ENCODE peak calls at places on chromosome 3, in seven cellular contexts. P is SK-N-SH, D is HCT116, U is H1, V is HepG2, L is K562, I is GM12878. F is an unnamed sample.
A peak's percentile ranks its signal among the peaks of the same experiment; 100 is the strongest.

GRCh38 chr3:183015185-183015584 is 34.8 kb upstream of the DCUN1D1 start:
- DNase-seq in P (no peak), D (no peak), U (no peak), V (no peak), L (no peak), I (no peak), F (no peak)

GRCh38 chr3:141465221-141465620 is 21.6 kb upstream of the RASA2 start:
- DNase-seq in P (peak; percentile 24), D (no peak), U (no peak), V (no peak), L (no peak), I (no peak), F (peak; percentile 28)

GRCh38 chr3:514206-514605 is 317.6 kb downstream of the CHL1 start:
- DNase-seq in P (no peak), D (no peak), U (no peak), V (no peak), L (no peak), I (no peak), F (no peak)

GRCh38 chr3:139248593-139249255 is 95.1 kb upstream of the MRPS22 start:
- DNase-seq in P (no peak), D (no peak), U (no peak), V (no peak), L (no peak), I (no peak), F (no peak)

GRCh38 chr3:119582178-119582577 is 2.9 kb downstream of the ADPRH start:
- DNase-seq in P (no peak), D (no peak), U (no peak), V (no peak), L (no peak), I (no peak), F (no peak)

GRCh38 chr3:4548769-4549168 is 55.6 kb downstream of the ITPR1 start:
- DNase-seq in P (no peak), D (no peak), U (no peak), V (no peak), L (no peak), I (no peak), F (no peak)

GRCh38 chr3:185153170-185153733 is 392 bp upstream of the C3orf70 start:
- DNase-seq in P (peak; percentile 73), D (no peak), U (no peak), V (no peak), L (no peak), I (no peak), F (no peak)

GRCh38 chr3:138082085-138082991 is 33.1 kb downstream of the DZIP1L start:
- DNase-seq in P (no peak), D (peak; percentile 42), U (no peak), V (peak; percentile 22), L (no peak), I (peak; percentile 27), F (peak; percentile 42)

GRCh38 chr3:71062037-71062919 is 521.2 kb downstream of the FOXP1 start:
- DNase-seq in P (no peak), D (no peak), U (no peak), V (no peak), L (no peak), I (no peak), F (no peak)

GRCh38 chr3:4850211-4850927 is 128.9 kb upstream of the BHLHE40 start:
- DNase-seq in P (no peak), D (no peak), U (no peak), V (no peak), L (no peak), I (peak; percentile 84), F (no peak)

GRCh38 chr3:40152482-40153133 is 156.9 kb upstream of the EIF1B start:
- DNase-seq in P (no peak), D (no peak), U (no peak), V (no peak), L (no peak), I (no peak), F (no peak)

GRCh38 chr3:193593666-193594025 is 638 bp downstream of the OPA1 start:
- DNase-seq in P (peak; percentile 40), D (no peak), U (no peak), V (peak; percentile 7), L (peak; percentile 31), I (no peak), F (peak; percentile 30)

GRCh38 chr3:13125092-13126015 is 52.1 kb upstream of the IQSEC1 start:
- DNase-seq in P (no peak), D (no peak), U (no peak), V (no peak), L (no peak), I (no peak), F (no peak)

GRCh38 chr3:73451276-73451973 is 173.3 kb downstream of the PDZRN3 start:
- DNase-seq in P (no peak), D (no peak), U (no peak), V (no peak), L (no peak), I (peak; percentile 23), F (no peak)

GRCh38 chr3:14876942-14877341 is 58.2 kb downstream of the FGD5 start:
- DNase-seq in P (peak; percentile 34), D (no peak), U (no peak), V (no peak), L (no peak), I (no peak), F (peak; percentile 83)

GRCh38 chr3:8607285-8608040 is 37.1 kb downstream of the SSUH2 start:
- DNase-seq in P (peak; percentile 82), D (peak; percentile 15), U (no peak), V (peak; percentile 55), L (no peak), I (no peak), F (peak; percentile 78)

GRCh38 chr3:126134219-126134975 is 46.0 kb downstream of the ALDH1L1 start:
- DNase-seq in P (peak; percentile 87), D (peak; percentile 39), U (no peak), V (peak; percentile 31), L (peak; percentile 62), I (no peak), F (peak; percentile 41)

GRCh38 chr3:141012571-141012970 is 38.6 kb upstream of the SPSB4 start:
- DNase-seq in P (no peak), D (no peak), U (no peak), V (no peak), L (no peak), I (no peak), F (no peak)

DNA sequence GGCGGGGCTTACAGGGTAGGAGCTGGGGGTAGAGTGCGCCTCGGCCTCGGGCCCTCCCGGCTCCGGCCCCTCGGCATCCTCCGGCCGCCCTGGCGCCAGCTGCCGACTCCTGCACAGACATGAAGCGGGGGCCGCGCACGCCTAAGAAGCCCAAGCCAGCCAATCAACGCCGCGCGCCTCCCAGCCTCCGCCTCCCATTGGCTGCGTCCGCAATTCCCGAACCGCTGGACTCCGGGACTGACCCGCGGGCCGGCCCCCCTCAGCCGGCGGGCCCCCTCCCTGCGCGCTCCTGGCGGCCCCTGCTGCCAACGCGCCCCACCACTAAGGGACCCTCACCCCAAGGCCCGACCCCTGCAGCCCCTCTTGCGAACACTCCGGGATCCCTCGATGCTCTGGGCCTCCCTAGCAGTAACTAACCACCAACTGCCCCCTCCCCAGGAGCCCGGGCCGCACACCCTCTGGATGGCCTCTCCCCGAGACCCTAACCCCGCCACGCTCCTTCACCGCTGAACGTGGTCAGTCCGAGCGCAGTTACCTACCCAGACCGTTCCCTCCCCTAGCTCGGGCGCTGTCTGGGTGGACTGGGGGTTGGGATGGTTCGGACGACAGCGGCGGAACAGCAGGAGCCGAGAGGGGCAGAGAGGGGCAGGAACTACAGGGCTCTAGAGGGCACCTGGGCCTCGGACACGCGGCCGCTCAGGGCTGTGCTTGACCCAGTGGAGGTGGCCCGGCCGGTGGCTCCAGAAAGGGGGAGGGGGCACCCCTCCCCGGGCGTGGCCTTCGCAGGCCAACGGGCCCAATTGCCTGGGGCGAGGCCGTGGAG is 5.0 kb downstream of the GATA2 start:
- DNase-seq in P (peak; percentile 82), D (peak; percentile 72), U (peak; percentile 62), V (peak; percentile 89), L (peak; percentile 83), I (no peak), F (peak; percentile 93)
- TF ChIP-seq JUND in P (no peak), D (no peak), U (no peak), V (no peak), L (no peak), I (no peak), F (no peak)

DNA sequence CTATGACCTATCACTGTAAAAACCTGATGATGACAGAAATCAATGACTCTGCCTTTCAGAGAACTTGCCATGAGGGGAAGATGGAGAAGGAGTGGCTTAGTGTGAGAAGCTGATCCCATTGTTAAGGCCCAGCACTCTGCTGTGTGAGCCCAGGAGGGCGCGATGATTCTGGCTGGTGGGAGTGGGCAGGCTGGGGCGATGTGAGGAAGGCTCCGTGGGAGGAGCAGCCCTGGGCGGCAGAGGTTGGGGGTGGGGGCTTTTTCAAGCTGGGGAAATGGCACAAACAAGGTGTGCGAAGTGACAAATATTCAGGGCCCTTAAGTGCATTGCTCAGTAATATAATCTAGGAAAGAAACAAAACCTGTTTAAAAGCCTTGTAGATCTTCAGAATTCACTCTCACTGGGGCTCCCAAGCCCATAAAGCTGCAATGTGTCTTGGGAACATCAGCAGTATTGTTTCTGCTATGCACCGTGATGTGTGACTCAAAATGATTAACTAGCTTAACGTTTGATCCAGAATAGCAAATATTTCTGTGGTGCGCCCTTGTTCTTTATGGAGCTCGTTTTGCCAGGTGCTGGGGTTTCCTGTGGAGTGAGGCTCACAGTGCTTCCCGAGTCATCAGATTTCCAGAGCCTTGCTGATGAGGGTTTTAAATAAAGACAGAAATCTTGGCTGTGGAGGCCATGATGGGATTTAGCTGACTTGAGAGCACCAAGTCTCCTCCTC is 141.0 kb downstream of the CHDH start:
- DNase-seq in P (no peak), D (no peak), U (no peak), V (no peak), L (no peak), I (no peak), F (no peak)
- TF ChIP-seq JUND in P (no peak), D (no peak), U (no peak), V (no peak), L (no peak), I (no peak), F (no peak)

GRCh38 chr3:159818399-159818798 is 170.2 kb upstream of the IL12A start:
- DNase-seq in P (peak; percentile 68), D (no peak), U (no peak), V (peak; percentile 31), L (no peak), I (no peak), F (no peak)
- TF ChIP-seq JUND in P (no peak), D (no peak), U (no peak), V (no peak), L (no peak), I (no peak), F (no peak)

DNA sequence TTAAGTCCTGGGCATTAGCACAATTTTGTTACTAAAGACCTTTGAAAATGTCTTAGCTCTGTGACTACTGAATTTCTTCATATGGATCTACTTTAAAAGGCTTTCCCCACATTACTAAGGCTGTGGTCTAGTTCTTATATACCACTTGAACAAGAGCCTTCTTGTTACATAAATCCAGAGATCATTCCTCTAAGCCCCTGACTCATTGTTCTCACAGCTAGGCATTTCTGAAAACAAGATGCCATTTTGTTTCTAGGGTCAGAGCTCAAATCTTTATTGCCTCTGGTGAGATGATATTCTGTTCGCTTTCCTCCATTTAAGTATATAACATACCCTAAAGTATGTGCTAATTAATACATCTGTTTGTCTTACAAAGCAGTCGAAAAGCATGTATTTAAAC is 29.8 kb upstream of the LPP start:
- DNase-seq in P (no peak), D (no peak), U (no peak), V (peak; percentile 61), L (no peak), I (no peak), F (no peak)
- TF ChIP-seq JUND in P (no peak), D (no peak), U (no peak), V (no peak), L (no peak), I (no peak), F (no peak)

F was measured in T47D.